ENCODE peak calls at places on chromosomes 3 and 15, in ten cellular contexts. Y is RWPE1, G is dorsolateral prefrontal cortex, I is glutamatergic neuron, E is ovary, D is neural progenitor cell, J is cardiac fibroblast, N is GM12865, F is pancreas, Q is suprapubic skin. K is an unnamed sample.

GRCh38 chr3:12187448-12188327 is 29.0 kb upstream of the TIMP4 start:
- DNase-seq in Y (no peak), G (no peak), I (no peak), E (peak; percentile 66), D (no peak), J (peak; percentile 73), N (peak; percentile 73), F (no peak), Q (no peak), K (peak; percentile 77)

GRCh38 chr3:179181993-179182551 is 33.9 kb downstream of the PIK3CA start:
- DNase-seq in Y (no peak), G (no peak), I (no peak), E (no peak), D (no peak), J (peak; percentile 65), N (no peak), F (no peak), Q (no peak), K (peak; percentile 36)

GRCh38 chr15:45110256-45110820 is 3.6 kb downstream of the DUOX2 start:
- DNase-seq in Y (no peak), G (no peak), I (no peak), E (no peak), D (peak; percentile 25), J (no peak), N (no peak), F (no peak), Q (no peak), K (no peak)

GRCh38 chr15:59687831-59688230 is 1.3 kb downstream of the BNIP2 start:
- DNase-seq in Y (peak; percentile 18), G (no peak), I (no peak), E (no peak), D (no peak), J (peak; percentile 67), N (peak; percentile 66), F (no peak), Q (no peak), K (peak; percentile 64)

GRCh38 chr3:13484861-13485590 is 4.9 kb downstream of the HDAC11 start:
- DNase-seq in Y (peak; percentile 54), G (no peak), I (no peak), E (peak; percentile 43), D (no peak), J (peak; percentile 39), N (no peak), F (peak; percentile 96), Q (no peak), K (peak; percentile 72)

GRCh38 chr3:38314112-38314766 is 32.1 kb downstream of the SLC22A14 start:
- DNase-seq in Y (no peak), G (no peak), I (no peak), E (no peak), D (peak; percentile 48), J (no peak), N (no peak), F (no peak), Q (no peak), K (no peak)

GRCh38 chr3:152943645-152944044 is 108.7 kb downstream of the P2RY1 start:
- DNase-seq in Y (peak; percentile 54), G (no peak), I (no peak), E (no peak), D (no peak), J (no peak), N (no peak), F (no peak), Q (no peak), K (no peak)

GRCh38 chr3:16370872-16371740 is 106.1 kb downstream of the OXNAD1 start:
- DNase-seq in Y (no peak), G (no peak), I (peak; percentile 54), E (no peak), D (no peak), J (peak; percentile 10), N (peak; percentile 45), F (no peak), Q (no peak), K (peak; percentile 22)

GRCh38 chr3:160676547-160677303 is at the start of gene ARL14:
- DNase-seq in Y (peak; percentile 94), G (no peak), I (no peak), E (no peak), D (no peak), J (peak; percentile 72), N (peak; percentile 31), F (peak; percentile 56), Q (no peak), K (peak; percentile 50)

GRCh38 chr3:179446501-179446900 is 4.8 kb downstream of the GNB4 start:
- DNase-seq in Y (no peak), G (no peak), I (no peak), E (no peak), D (peak; percentile 39), J (peak; percentile 50), N (peak; percentile 25), F (no peak), Q (no peak), K (peak; percentile 62)

GRCh38 chr3:15360786-15361493 is 28.6 kb upstream of the SH3BP5 start:
- DNase-seq in Y (no peak), G (no peak), I (no peak), E (no peak), D (no peak), J (peak; percentile 71), N (peak; percentile 41), F (no peak), Q (no peak), K (peak; percentile 80)

GRCh38 chr3:16060358-16060852 is 114.1 kb upstream of the GALNT15 start:
- DNase-seq in Y (peak; percentile 80), G (no peak), I (no peak), E (peak; percentile 53), D (no peak), J (peak; percentile 100), N (no peak), F (no peak), Q (no peak), K (peak; percentile 100)

DNA sequence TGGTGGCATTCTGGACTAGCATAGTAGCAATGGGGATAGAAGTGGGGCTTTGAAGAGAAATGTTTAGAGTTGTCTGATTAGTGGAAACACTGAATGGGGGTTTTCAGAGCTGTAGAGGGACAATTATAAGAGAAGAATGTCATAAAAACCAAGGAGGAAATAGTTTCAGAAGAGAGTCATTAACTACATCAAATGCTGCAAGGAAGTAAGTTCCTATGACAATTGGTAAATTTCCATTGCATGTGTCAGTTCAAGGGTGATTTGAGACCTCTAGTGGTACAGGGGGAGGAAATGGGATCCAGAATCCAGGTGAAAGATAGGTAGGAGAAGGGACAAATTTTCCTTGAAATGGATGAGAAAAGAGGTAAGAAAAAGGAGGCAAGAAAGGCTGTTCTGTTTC is 68.3 kb upstream of the TBC1D5 start:
- DNase-seq in Y (no peak), G (no peak), I (no peak), E (no peak), D (no peak), J (peak; percentile 66), N (no peak), F (no peak), Q (no peak), K (no peak)
- TF ChIP-seq CTCF in Y (no peak), G (peak; percentile 7), I (no peak), E (no peak), D (no peak), J (peak; percentile 45), N (no peak), F (no peak), Q (no peak), K (peak; percentile 32)

DNA sequence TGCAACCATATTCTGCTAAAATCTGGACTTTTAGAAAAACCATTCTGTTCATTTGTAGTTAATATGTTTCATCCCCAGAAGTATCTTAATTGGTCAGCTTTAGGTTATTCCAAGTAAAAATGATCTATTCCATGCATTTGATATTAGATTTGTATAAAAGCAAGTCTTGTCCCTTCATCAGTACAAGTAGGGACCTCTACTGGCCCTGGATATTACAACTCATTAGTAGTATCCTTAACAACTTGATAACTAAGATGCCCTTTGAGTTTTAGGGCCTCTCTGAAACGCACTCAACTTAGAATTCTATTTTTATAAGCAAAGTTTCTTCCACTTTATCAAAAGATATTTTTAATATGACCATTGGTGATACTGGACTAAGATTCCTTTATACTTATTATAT is 25.3 kb upstream of the SELENOT start:
- DNase-seq in Y (no peak), G (no peak), I (no peak), E (no peak), D (no peak), J (peak; percentile 24), N (no peak), F (no peak), Q (no peak), K (peak; percentile 43)
- TF ChIP-seq CTCF in Y (no peak), G (no peak), I (no peak), E (no peak), D (peak; percentile 12), J (no peak), N (no peak), F (no peak), Q (no peak), K (no peak)

GRCh38 chr15:85707519-85708338 is 87.0 kb downstream of the KLHL25 start:
- DNase-seq in Y (no peak), G (no peak), I (no peak), E (no peak), D (no peak), J (peak; percentile 45), N (peak; percentile 77), F (peak; percentile 78), Q (no peak), K (peak; percentile 79)
- TF ChIP-seq CTCF in Y (no peak), G (no peak), I (no peak), E (no peak), D (no peak), J (no peak), N (no peak), F (no peak), Q (no peak), K (no peak)

GRCh38 chr3:188797045-188797444 is 374.7 kb upstream of the TPRG1 start:
- DNase-seq in Y (no peak), G (no peak), I (no peak), E (no peak), D (no peak), J (no peak), N (no peak), F (no peak), Q (no peak), K (peak; percentile 41)

GRCh38 chr3:188788621-188789081 is 383.1 kb upstream of the TPRG1 start:
- DNase-seq in Y (peak; percentile 21), G (no peak), I (no peak), E (no peak), D (no peak), J (peak; percentile 99), N (peak; percentile 4), F (no peak), Q (no peak), K (peak; percentile 99)

GRCh38 chr3:188796122-188796631 is 375.6 kb upstream of the TPRG1 start:
- DNase-seq in Y (no peak), G (no peak), I (no peak), E (no peak), D (no peak), J (peak; percentile 97), N (peak; percentile 35), F (no peak), Q (no peak), K (peak; percentile 89)

GRCh38 chr3:188789201-188789600 is 382.6 kb upstream of the TPRG1 start:
- DNase-seq in Y (no peak), G (no peak), I (no peak), E (no peak), D (no peak), J (peak; percentile 64), N (no peak), F (no peak), Q (no peak), K (peak; percentile 50)

DNA sequence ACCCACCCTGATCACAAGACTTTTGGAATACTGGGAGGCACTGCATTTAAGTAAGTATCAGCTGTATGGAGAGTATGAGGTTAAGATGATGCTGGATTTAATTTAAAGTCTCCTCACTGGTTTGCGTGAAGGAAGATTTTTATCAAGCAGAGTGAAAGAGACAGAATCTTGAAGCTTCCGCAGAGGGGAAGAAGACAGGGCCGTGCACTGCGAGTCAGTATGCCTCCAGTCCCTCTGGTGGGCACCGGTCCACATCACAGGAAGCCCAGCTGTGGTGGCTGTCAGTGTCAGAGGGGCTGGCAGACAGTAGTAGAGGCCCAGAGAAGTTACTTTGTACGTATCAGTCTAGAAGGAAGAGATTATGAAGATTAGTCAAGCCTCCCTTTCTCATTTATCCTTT is 379.0 kb upstream of the TPRG1 start:
- DNase-seq in Y (no peak), G (peak; percentile 56), I (peak; percentile 56), E (peak; percentile 21), D (peak; percentile 61), J (no peak), N (no peak), F (no peak), Q (no peak), K (peak; percentile 63)
- TF ChIP-seq CTCF in Y (no peak), G (no peak), I (no peak), E (no peak), D (peak; percentile 58), J (peak; percentile 41), N (no peak), F (no peak), Q (no peak), K (peak; percentile 70)